ENCODE peak calls at places on chromosomes 16 and 17, in four cellular contexts. V, A, D and K are unnamed samples.
A peak's percentile ranks its signal among the peaks of the same experiment; 100 is the strongest.

GRCh38 chr16:78957328-78958100 is 643.0 kb downstream of the MAF start:
- DNase-seq in V (no peak), A (no peak), D (no peak), K (no peak)

GRCh38 chr17:50532452-50533024 is at the start of gene EPN3:
- DNase-seq in V (no peak), A (peak; percentile 34), D (no peak), K (no peak)

GRCh38 chr17:58364270-58364942 is 12.4 kb upstream of the SUPT4H1 start:
- DNase-seq in V (no peak), A (no peak), D (no peak), K (no peak)

GRCh38 chr16:65124596-65124995 is 2.7 kb upstream of the CDH11 start:
- DNase-seq in V (no peak), A (no peak), D (no peak), K (no peak)

GRCh38 chr17:35981246-35981645 is at the start of gene CCL16:
- DNase-seq in V (no peak), A (no peak), D (no peak), K (no peak)

GRCh38 chr17:33266116-33266515 is 27.0 kb downstream of the ASIC2 start:
- DNase-seq in V (no peak), A (peak; percentile 29), D (no peak), K (no peak)

GRCh38 chr17:21283482-21284318 is 811 bp upstream of the MAP2K3 start:
- DNase-seq in V (no peak), A (peak; percentile 22), D (no peak), K (no peak)

GRCh38 chr17:2485543-2485942 is 26.1 kb downstream of the METTL16 start:
- DNase-seq in V (no peak), A (no peak), D (no peak), K (no peak)

GRCh38 chr17:62950067-62950466 is 16.0 kb upstream of the TANC2 start:
- DNase-seq in V (peak; percentile 80), A (peak; percentile 55), D (no peak), K (peak; percentile 75)

GRCh38 chr16:4862639-4863038 is 15.4 kb downstream of the UBN1 start:
- DNase-seq in V (no peak), A (no peak), D (no peak), K (no peak)

GRCh38 chr17:28864991-28865849 is 10.4 kb downstream of the ERAL1 start:
- DNase-seq in V (no peak), A (no peak), D (no peak), K (no peak)

GRCh38 chr17:14067347-14067746 is 2.0 kb upstream of the COX10 start:
- DNase-seq in V (no peak), A (no peak), D (no peak), K (no peak)

GRCh38 chr17:73261952-73262675 is 434 bp upstream of the CPSF4L start:
- DNase-seq in V (no peak), A (no peak), D (no peak), K (peak; percentile 22)

GRCh38 chr16:68923116-68923515 is 79.8 kb downstream of the TANGO6 start:
- DNase-seq in V (no peak), A (no peak), D (no peak), K (no peak)

GRCh38 chr16:67264277-67264676 is 15.1 kb upstream of the PLEKHG4 start:
- DNase-seq in V (no peak), A (no peak), D (no peak), K (no peak)

GRCh38 chr16:48156790-48157209 is 1.0 kb upstream of the ABCC12 start:
- DNase-seq in V (peak; percentile 70), A (peak; percentile 86), D (peak; percentile 19), K (peak; percentile 86)

GRCh38 chr17:28372203-28372944 is 880 bp downstream of the SARM1 start:
- DNase-seq in V (no peak), A (peak; percentile 66), D (no peak), K (peak; percentile 37)

GRCh38 chr17:56830726-56831363 is 2.9 kb downstream of the C17orf67 start:
- DNase-seq in V (no peak), A (no peak), D (no peak), K (no peak)

GRCh38 chr17:30256756-30257506 is 21.4 kb upstream of the SLC6A4 start:
- DNase-seq in V (no peak), A (peak; percentile 61), D (no peak), K (no peak)

GRCh38 chr17:44383363-44383762 is 6.1 kb downstream of the ITGA2B start:
- DNase-seq in V (no peak), A (no peak), D (no peak), K (no peak)